ENCODE peak calls at places on chromosomes 16 and 17, in four cellular contexts. One of them, this sample, is unnamed.

GRCh38 chr16:88384222-88385111 is 1.7 kb downstream of the ZNF469 start:
- DNase-seq in A549: peak; percentile 30
- DNase-seq in lung: no peak
- DNase-seq in fibroblast of lung: no peak
- DNase-seq in this sample: no peak

GRCh38 chr16:86604436-86605220 is 26.3 kb downstream of the FOXL1 start:
- DNase-seq in A549: no peak
- DNase-seq in fibroblast of lung: no peak
- DNase-seq in lung: no peak
- DNase-seq in this sample: no peak

GRCh38 chr17:38604479-38605229 is 1.1 kb downstream of the SRCIN1 start:
- DNase-seq in lung: no peak
- DNase-seq in fibroblast of lung: no peak
- DNase-seq in A549: peak; percentile 48
- DNase-seq in this sample: no peak

GRCh38 chr16:16190546-16190945 is 32.7 kb downstream of the ABCC6 start:
- DNase-seq in fibroblast of lung: no peak
- DNase-seq in lung: no peak
- DNase-seq in A549: no peak
- DNase-seq in this sample: no peak

GRCh38 chr16:75733305-75734141 is 7.2 kb upstream of the CPHXL start:
- DNase-seq in lung: no peak
- DNase-seq in A549: no peak
- DNase-seq in fibroblast of lung: peak; percentile 98
- DNase-seq in this sample: no peak

GRCh38 chr16:86531193-86531550 is 20.8 kb downstream of the FOXF1 start:
- DNase-seq in fibroblast of lung: peak; percentile 63
- DNase-seq in A549: no peak
- DNase-seq in lung: no peak
- DNase-seq in this sample: no peak

GRCh38 chr16:28826141-28826540 is 3.3 kb downstream of the ATXN2L start:
- DNase-seq in fibroblast of lung: peak; percentile 12
- DNase-seq in lung: no peak
- DNase-seq in A549: peak; percentile 51
- DNase-seq in this sample: no peak

GRCh38 chr16:24668481-24669001 is 60.9 kb upstream of the TNRC6A start:
- DNase-seq in A549: no peak
- DNase-seq in lung: no peak
- DNase-seq in fibroblast of lung: peak; percentile 87
- DNase-seq in this sample: no peak

GRCh38 chr17:39737761-39738567 is at the start of gene GRB7:
- DNase-seq in lung: peak; percentile 81
- DNase-seq in A549: peak; percentile 70
- DNase-seq in fibroblast of lung: no peak
- DNase-seq in this sample: peak; percentile 26

GRCh38 chr17:50135316-50136095 is 5.5 kb upstream of the SAMD14 start:
- DNase-seq in fibroblast of lung: no peak
- DNase-seq in A549: no peak
- DNase-seq in lung: no peak
- DNase-seq in this sample: no peak

GRCh38 chr17:77720946-77721822 is 237.3 kb upstream of the TNRC6C start:
- DNase-seq in lung: no peak
- DNase-seq in fibroblast of lung: no peak
- DNase-seq in A549: no peak
- DNase-seq in this sample: no peak

GRCh38 chr17:37657202-37657601 is 14.0 kb upstream of the DDX52 start:
- DNase-seq in fibroblast of lung: no peak
- DNase-seq in A549: no peak
- DNase-seq in lung: no peak
- DNase-seq in this sample: no peak

DNA sequence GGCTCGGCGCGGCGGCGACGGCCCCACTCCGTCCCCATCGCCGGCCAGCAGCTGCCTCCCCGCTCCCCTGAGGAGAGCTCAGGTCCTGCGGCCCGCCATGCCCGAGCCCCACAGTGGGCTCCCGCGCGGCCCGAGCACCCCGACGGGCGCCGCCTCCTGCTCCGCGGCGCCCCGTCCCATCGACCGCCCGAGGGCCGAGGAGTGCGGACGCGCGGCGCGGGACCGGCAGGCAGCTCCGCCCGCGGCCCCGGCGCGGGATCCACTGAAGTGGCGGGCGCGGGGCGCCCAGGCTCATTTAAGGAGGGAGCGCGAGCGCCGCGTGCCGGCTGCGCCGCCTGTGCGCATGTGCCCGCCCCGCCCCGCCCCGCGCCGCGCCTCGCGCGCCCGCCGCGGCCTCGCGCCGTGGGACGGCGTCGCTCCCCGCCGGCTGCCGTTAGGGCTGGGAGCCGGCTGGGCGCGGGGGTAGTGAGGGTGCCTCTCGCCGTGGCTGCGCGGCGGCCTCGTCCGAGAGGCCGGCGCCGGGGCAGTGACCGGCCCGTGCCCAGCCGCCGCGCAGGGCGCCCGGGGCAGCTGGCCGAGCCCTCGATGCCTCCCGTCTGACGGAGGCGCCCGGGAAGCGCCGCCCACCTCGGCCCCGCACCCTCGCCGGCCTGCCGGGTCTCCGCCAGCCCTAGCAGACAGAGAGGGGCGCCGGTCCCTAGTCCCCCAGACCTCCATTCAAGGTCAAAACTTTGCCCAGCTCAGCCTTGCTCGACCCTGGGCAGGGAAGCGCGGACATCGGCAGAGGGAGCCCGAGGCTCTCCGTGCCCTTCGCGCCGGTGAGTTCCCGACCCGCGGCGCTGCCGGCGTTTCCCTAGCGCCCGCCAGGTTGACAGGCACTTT is at the start of gene NETO2:
- DNase-seq in A549: peak; percentile 69
- DNase-seq in lung: peak; percentile 35
- DNase-seq in fibroblast of lung: peak; percentile 62
- DNase-seq in this sample: no peak
- TF ChIP-seq CTCF in A549: peak; percentile 36
- TF ChIP-seq CTCF in lung: peak; percentile 14
- TF ChIP-seq CTCF in fibroblast of lung: peak; percentile 51
- TF ChIP-seq CTCF in this sample: peak; percentile 70

GRCh38 chr16:14360326-14361037 is 269.6 kb downstream of the PARN start:
- DNase-seq in fibroblast of lung: no peak
- DNase-seq in A549: no peak
- DNase-seq in lung: no peak
- DNase-seq in this sample: no peak
- H3K4me3 ChIP-seq in fibroblast of lung: no peak overlapping the region
- H3K4me3 ChIP-seq in A549: no peak overlapping the region
- H3K4me3 ChIP-seq in lung: no peak overlapping the region
- H3K4me3 ChIP-seq in this sample: no peak overlapping the region

GRCh38 chr16:89700649-89701424 is 668 bp downstream of the SPATA2L start:
- DNase-seq in fibroblast of lung: peak; percentile 41
- DNase-seq in A549: peak; percentile 72
- DNase-seq in lung: no peak
- DNase-seq in this sample: no peak
- TF ChIP-seq CTCF in fibroblast of lung: peak; percentile 8
- TF ChIP-seq CTCF in A549: no peak
- TF ChIP-seq CTCF in lung: no peak
- TF ChIP-seq CTCF in this sample: peak; percentile 39

DNA sequence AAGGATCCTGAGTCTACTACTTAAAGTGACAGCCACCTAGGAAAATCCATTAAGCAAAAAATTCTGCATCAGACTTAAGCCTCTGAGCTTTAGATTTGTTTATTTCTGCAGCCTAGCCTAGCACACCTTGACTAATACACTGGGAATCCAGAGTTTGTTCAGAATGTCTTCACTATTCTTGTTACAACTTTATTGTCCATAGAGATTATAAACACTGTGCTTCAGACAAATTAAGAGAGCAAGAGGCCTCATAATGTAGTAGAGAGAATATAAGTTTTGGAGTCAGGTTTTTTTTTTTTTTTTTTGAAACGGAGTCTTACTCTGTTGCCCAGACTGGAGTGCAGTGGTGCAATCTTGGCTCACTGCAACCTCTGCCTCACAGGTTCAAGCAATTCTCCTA is 8.9 kb upstream of the THUMPD1 start:
- DNase-seq in lung: no peak
- DNase-seq in A549: no peak
- DNase-seq in fibroblast of lung: no peak
- DNase-seq in this sample: no peak
- H3K4me3 ChIP-seq in lung: no peak overlapping the region
- H3K4me3 ChIP-seq in A549: no peak overlapping the region
- H3K4me3 ChIP-seq in fibroblast of lung: no peak overlapping the region
- H3K4me3 ChIP-seq in this sample: no peak overlapping the region